ENCODE peak calls at places on chromosomes 2 and 18, in four cellular contexts. P is upper lobe of left lung, V is HCT116, G is gastrocnemius medialis. T is an unnamed sample.

GRCh38 chr18:42258301-42258965 is 303.4 kb downstream of the PIK3C3 start:
- DNase-seq in V (no peak), P (no peak), G (no peak), T (no peak)

GRCh38 chr2:31070339-31070738 is 67.9 kb downstream of the GALNT14 start:
- DNase-seq in V (no peak), P (no peak), G (no peak), T (no peak)

GRCh38 chr2:136118819-136119716 is 1.1 kb upstream of the CXCR4 start:
- DNase-seq in G (peak), V (no peak), P (peak), T (no peak)

GRCh38 chr2:110745048-110745447 is 12.7 kb downstream of the ACOXL start:
- DNase-seq in P (no peak), V (no peak), G (no peak), T (no peak)

GRCh38 chr2:162912787-162913186 is 74.2 kb upstream of the KCNH7 start:
- DNase-seq in P (no peak), V (no peak), G (no peak), T (no peak)

GRCh38 chr18:38709122-38709521 is 1143.5 kb upstream of the CELF4 start:
- DNase-seq in P (no peak), V (no peak), G (no peak), T (no peak)

GRCh38 chr2:21310493-21310892 is 186.7 kb downstream of the TDRD15 start:
- DNase-seq in V (no peak), G (no peak), P (no peak), T (no peak)

GRCh38 chr2:240410808-240411207 is 24.7 kb upstream of the GPC1 start:
- DNase-seq in V (no peak), G (peak), P (peak), T (no peak)

GRCh38 chr2:43611987-43612894 is 16.4 kb upstream of the THADA start:
- DNase-seq in V (peak), P (no peak), G (peak), T (peak)

GRCh38 chr2:172091626-172092566 is 6.6 kb downstream of the DLX1 start:
- DNase-seq in G (no peak), V (no peak), P (no peak), T (peak)

GRCh38 chr2:216618785-216619184 is 14.4 kb upstream of the IGFBP2 start:
- DNase-seq in G (no peak), V (no peak), P (no peak), T (no peak)

GRCh38 chr2:145190031-145190703 is 670.2 kb upstream of the ZEB2 start:
- DNase-seq in G (no peak), V (no peak), P (no peak), T (no peak)

GRCh38 chr18:12293831-12294230 is 14.2 kb upstream of the TUBB6 start:
- DNase-seq in P (no peak), V (no peak), G (no peak), T (no peak)

GRCh38 chr2:19140463-19141208 is 217.8 kb downstream of the OSR1 start:
- DNase-seq in V (peak), P (no peak), G (no peak), T (no peak)

GRCh38 chr2:68110102-68110501 is 47.3 kb upstream of the C1D start:
- DNase-seq in G (no peak), P (no peak), V (no peak), T (no peak)

GRCh38 chr2:215476424-215476823 is 40.6 kb upstream of the FN1 start:
- DNase-seq in P (no peak), V (no peak), G (no peak), T (no peak)

GRCh38 chr2:230269715-230270114 is 44.2 kb downstream of the SP140 start:
- DNase-seq in P (no peak), V (no peak), G (no peak), T (no peak)

GRCh38 chr2:199463000-199463692 is 5.4 kb upstream of the SATB2 start:
- DNase-seq in V (no peak), G (peak), P (peak), T (no peak)

GRCh38 chr2:55419236-55419513 is 481 bp downstream of the CCDC88A start:
- DNase-seq in P (no peak), G (peak), V (no peak), T (peak)

GRCh38 chr18:63374520-63374919 is 7.5 kb upstream of the KDSR start:
- DNase-seq in P (no peak), G (no peak), V (no peak), T (no peak)

GRCh38 chr18:45806226-45806625 is 19.2 kb upstream of the SIGLEC15 start:
- DNase-seq in G (no peak), V (no peak), P (no peak), T (no peak)

GRCh38 chr2:134985061-134985460 is 62.2 kb downstream of the MAP3K19 start:
- DNase-seq in G (no peak), P (no peak), V (no peak), T (no peak)

GRCh38 chr2:160968183-160968582 is 192.0 kb upstream of the TANK start:
- DNase-seq in P (no peak), V (no peak), G (no peak), T (no peak)

GRCh38 chr18:50475538-50476193 is 84.2 kb upstream of the MAPK4 start:
- DNase-seq in P (no peak), G (no peak), V (no peak), T (no peak)

GRCh38 chr2:219630770-219631405 is 3.5 kb downstream of the SLC4A3 start:
- DNase-seq in V (no peak), P (no peak), G (no peak), T (no peak)

GRCh38 chr18:22439447-22439846 is 21.7 kb upstream of the CTAGE1 start:
- DNase-seq in P (no peak), G (no peak), V (no peak), T (no peak)

GRCh38 chr18:46728219-46728930 is 28.5 kb downstream of the ST8SIA5 start:
- DNase-seq in V (no peak), P (no peak), G (no peak), T (no peak)

GRCh38 chr2:101696272-101697123 is 1.0 kb upstream of the MAP4K4 start:
- DNase-seq in P (no peak), V (no peak), G (peak), T (peak)

GRCh38 chr2:98377569-98377968 is 31.3 kb downstream of the CNGA3 start:
- DNase-seq in G (no peak), V (no peak), P (no peak), T (no peak)

GRCh38 chr2:61249521-61250071 is 87.6 kb downstream of the C2orf74 start:
- DNase-seq in G (no peak), P (no peak), V (no peak), T (no peak)

GRCh38 chr18:24446953-24447537 is 13.4 kb upstream of the HRH4 start:
- DNase-seq in V (no peak), P (no peak), G (no peak), T (no peak)

GRCh38 chr18:9474103-9474982 is 970 bp upstream of the RALBP1 start:
- DNase-seq in V (peak), P (no peak), G (no peak), T (peak)

GRCh38 chr18:9474983-9475642 is at the start of gene RALBP1:
- DNase-seq in V (peak), P (peak), G (peak), T (peak)

GRCh38 chr18:9478545-9478944 is 3.2 kb downstream of the RALBP1 start:
- DNase-seq in G (no peak), P (peak), V (no peak), T (no peak)

GRCh38 chr18:9477509-9477908 is 2.2 kb downstream of the RALBP1 start:
- DNase-seq in G (no peak), P (no peak), V (no peak), T (no peak)

GRCh38 chr18:9475643-9476580 is 599 bp downstream of the RALBP1 start:
- DNase-seq in G (no peak), V (no peak), P (no peak), T (no peak)
- TF ChIP-seq POLR2A in G (no peak), V (no peak), P (no peak), T (no peak)

GRCh38 chr2:169871994-169872393 is 44.7 kb downstream of the UBR3 start:
- DNase-seq in G (no peak), V (no peak), P (no peak), T (no peak)

DNA sequence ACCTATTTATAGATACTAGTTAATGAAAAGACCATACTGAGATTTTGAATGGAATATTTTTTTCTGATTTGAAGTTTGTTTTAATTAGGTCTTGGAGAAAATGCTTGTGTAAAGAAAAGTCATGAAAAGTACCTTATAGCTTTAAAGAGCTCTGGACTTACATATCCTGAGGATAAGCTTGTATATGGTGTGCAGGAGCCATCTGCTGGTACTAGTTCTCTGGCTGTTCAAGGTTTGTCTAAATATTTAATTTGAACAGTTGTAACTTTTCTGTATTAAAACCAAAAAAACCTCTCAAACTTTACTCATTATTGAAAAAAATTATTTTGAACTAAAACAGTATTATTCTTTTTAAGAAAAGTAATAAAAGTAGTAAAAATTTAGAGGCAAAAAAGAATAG is 50.2 kb downstream of the UBR3 start:
- DNase-seq in G (no peak), V (peak), P (no peak), T (no peak)
- TF ChIP-seq CTCF in G (no peak), V (no peak), P (no peak), T (no peak)

DNA sequence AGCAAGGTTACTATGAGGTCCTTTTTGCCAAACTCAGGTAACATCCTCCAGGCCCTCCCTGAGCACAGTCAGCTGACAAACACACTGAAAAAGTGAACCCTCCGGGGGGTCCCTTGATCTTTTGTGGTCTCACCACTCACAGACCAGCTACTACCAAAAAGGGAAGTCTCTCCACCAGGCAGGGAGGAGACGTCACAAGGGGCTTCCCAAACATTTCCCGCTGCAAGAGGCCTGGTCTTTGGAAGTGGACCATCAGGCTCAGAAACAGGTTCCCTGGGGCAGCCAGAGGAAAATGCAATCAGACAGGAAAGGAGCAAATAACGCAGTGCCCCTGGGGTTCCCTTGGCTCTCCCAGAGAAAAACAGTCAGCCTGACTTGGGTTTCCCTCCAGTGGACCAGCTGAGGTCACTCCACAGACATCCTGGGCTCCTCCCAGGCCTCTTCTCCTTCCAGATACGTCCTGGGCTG is 38.7 kb upstream of the POMC start:
- DNase-seq in P (no peak), G (no peak), V (no peak), T (no peak)
- H3K4me3 ChIP-seq in P (no peak), G (no peak), V (no peak), T (no peak)

GRCh38 chr18:3217930-3218647 is 1.7 kb downstream of the MYOM1 start:
- DNase-seq in P (no peak), V (no peak), G (no peak), T (no peak)
- TF ChIP-seq POLR2A in P (no peak), V (no peak), G (peak), T (no peak)

DNA sequence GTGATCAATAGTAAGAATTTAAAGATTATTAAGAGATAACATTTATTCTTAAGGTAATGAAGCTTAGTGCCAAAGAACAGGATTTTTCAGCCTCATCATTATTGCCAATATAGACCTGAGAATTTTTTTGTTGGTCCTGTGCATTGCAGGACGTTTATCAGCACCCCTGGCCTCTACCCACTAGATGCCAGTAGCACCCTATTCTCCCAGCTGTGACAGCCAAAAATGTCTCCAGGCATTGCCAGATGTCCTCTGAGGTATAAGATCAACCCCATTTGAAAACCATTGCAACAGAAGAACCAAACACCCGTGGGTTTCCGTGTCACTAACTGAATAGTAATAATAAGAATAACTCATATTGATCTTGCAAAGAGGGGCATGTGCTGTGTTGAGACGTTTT is 700.0 kb upstream of the SOX11 start:
- DNase-seq in G (no peak), P (no peak), V (no peak), T (peak)
- TF ChIP-seq CTCF in G (peak), P (no peak), V (no peak), T (no peak)

GRCh38 chr2:62306751-62307468 is 111.0 kb downstream of the B3GNT2 start:
- DNase-seq in P (no peak), V (peak), G (no peak), T (no peak)
- H3K4me3 ChIP-seq in P (no peak), V (peak), G (no peak), T (no peak)

DNA sequence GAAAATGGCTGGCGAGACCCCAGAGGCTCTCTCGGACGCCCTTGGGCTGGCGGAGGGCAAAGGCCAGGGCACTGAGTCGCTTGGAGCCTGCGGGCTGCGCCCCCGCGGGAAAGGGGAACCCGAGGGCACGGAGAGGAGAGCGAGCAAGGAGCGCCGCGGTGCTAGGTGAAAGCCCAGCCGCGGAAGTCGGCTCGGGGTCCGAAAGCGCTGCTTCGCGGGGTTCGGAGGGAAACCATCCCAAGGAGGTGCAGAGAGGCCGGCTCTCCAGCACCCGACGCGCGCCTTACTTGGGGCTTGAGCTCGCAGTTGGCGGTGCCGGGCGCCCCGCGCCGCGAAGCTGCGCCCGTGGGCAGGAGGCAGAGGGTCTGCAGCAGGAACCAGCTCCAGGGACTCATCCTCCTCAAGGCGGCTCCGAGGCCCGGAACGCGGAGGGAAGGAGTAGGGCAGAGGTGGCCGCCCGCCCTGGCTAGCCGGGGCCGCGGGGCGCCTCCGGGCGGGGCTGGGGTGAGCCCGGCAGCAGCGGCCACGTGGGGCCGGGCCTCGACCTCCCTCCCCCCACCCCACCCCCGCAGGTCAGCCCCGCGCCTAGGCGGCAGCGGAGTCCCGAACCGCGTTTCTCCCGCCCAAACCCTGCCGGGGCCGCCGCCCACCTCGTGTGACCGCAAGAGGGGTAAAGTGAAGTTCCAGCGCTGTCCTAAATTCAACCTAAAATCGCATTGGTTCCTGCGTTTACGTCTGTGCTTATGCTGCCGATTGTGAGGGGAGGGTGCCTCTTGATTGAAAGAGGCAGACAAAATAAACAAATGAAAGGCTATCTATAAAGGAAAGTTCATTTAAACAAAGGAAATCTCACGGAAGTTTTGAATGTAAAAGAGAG is at the start of gene TRABD2A:
- DNase-seq in P (peak), G (no peak), V (no peak), T (peak)
- TF ChIP-seq POLR2A in P (no peak), G (no peak), V (no peak), T (no peak)

GRCh38 chr2:22970991-22971390 is 414.0 kb upstream of the KLHL29 start:
- DNase-seq in G (no peak), V (no peak), P (no peak), T (no peak)
- TF ChIP-seq CTCF in G (no peak), V (no peak), P (no peak), T (no peak)

GRCh38 chr18:9612215-9612830 is 2.0 kb downstream of the PPP4R1 start:
- DNase-seq in V (peak), P (no peak), G (peak), T (no peak)
- H3K4me3 ChIP-seq in V (peak), P (peak), G (no peak), T (no peak)

GRCh38 chr18:2656237-2657042 is 914 bp downstream of the SMCHD1 start:
- DNase-seq in V (no peak), P (peak), G (peak), T (peak)

GRCh38 chr18:2654828-2655152 is 736 bp upstream of the SMCHD1 start:
- DNase-seq in G (no peak), V (no peak), P (no peak), T (no peak)

GRCh38 chr18:2655153-2655953 is at the start of gene SMCHD1:
- DNase-seq in V (peak), P (peak), G (peak), T (peak)

GRCh38 chr18:2657043-2657512 is 1.6 kb downstream of the SMCHD1 start:
- DNase-seq in G (no peak), P (no peak), V (no peak), T (no peak)

DNA sequence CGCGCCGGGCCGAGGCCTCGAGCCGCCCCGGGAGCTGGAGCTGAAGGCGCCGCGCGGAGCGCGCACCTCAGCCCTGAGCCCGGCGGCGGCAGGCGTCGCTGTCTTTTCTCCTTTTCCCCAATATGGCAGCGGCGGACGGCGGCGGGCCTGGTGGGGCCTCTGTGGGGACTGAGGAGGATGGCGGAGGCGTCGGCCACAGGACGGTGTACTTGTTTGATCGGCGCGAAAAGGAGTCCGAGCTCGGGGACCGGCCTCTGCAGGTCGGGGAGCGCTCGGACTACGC is 369 bp downstream of the SMCHD1 start:
- DNase-seq in P (no peak), G (no peak), V (peak), T (peak)
- TF ChIP-seq POLR2A in P (no peak), G (no peak), V (no peak), T (no peak)

T was measured in lower leg skin.